ENCODE peak calls at places on chromosomes 11 and 22, in four cellular contexts. One of them, this sample, is unnamed.

GRCh38 chr11:34146411-34146810 is 41.0 kb downstream of the NAT10 start:
- DNase-seq in ovary: no peak
- DNase-seq in HCT116: no peak
- DNase-seq in stomach: no peak
- DNase-seq in this sample: no peak

GRCh38 chr11:76491644-76492043 is 46.8 kb downstream of the EMSY start:
- DNase-seq in ovary: no peak
- DNase-seq in HCT116: no peak
- DNase-seq in stomach: no peak
- DNase-seq in this sample: no peak

GRCh38 chr11:13015753-13016152 is 6.6 kb downstream of the RASSF10 start:
- DNase-seq in ovary: no peak
- DNase-seq in HCT116: no peak
- DNase-seq in stomach: no peak
- DNase-seq in this sample: no peak

GRCh38 chr22:36470994-36471331 is 10.5 kb downstream of the TXN2 start:
- DNase-seq in ovary: no peak
- DNase-seq in HCT116: no peak
- DNase-seq in stomach: no peak
- DNase-seq in this sample: no peak

GRCh38 chr11:130063398-130063797 is 6.3 kb upstream of the APLP2 start:
- DNase-seq in ovary: no peak
- DNase-seq in HCT116: no peak
- DNase-seq in stomach: no peak
- DNase-seq in this sample: no peak

GRCh38 chr11:3231851-3232744 is at the start of gene MRGPRE:
- DNase-seq in ovary: no peak
- DNase-seq in HCT116: no peak
- DNase-seq in stomach: no peak
- DNase-seq in this sample: peak

GRCh38 chr22:28855355-28856094 is 27.8 kb upstream of the ZNRF3 start:
- DNase-seq in ovary: peak
- DNase-seq in HCT116: peak
- DNase-seq in stomach: peak
- DNase-seq in this sample: peak

GRCh38 chr11:61904539-61905048 is 12.8 kb downstream of the RAB3IL1 start:
- DNase-seq in ovary: no peak
- DNase-seq in HCT116: no peak
- DNase-seq in stomach: peak
- DNase-seq in this sample: peak

GRCh38 chr11:69821511-69822040 is 2.4 kb upstream of the FGF3 start:
- DNase-seq in ovary: no peak
- DNase-seq in HCT116: no peak
- DNase-seq in stomach: no peak
- DNase-seq in this sample: no peak

GRCh38 chr11:102709211-102709980 is 3.8 kb upstream of the MMP27 start:
- DNase-seq in ovary: no peak
- DNase-seq in HCT116: no peak
- DNase-seq in stomach: no peak
- DNase-seq in this sample: no peak

GRCh38 chr11:66172146-66172545 is 96.3 kb upstream of the RAB1B start:
- DNase-seq in ovary: no peak
- DNase-seq in HCT116: peak
- DNase-seq in stomach: no peak
- DNase-seq in this sample: peak

GRCh38 chr11:95084509-95084908 is 5.1 kb upstream of the ENDOD1 start:
- DNase-seq in ovary: no peak
- DNase-seq in HCT116: no peak
- DNase-seq in stomach: no peak
- DNase-seq in this sample: peak

GRCh38 chr22:48899523-48900326 is 927.9 kb downstream of the BRD1 start:
- DNase-seq in ovary: no peak
- DNase-seq in HCT116: no peak
- DNase-seq in stomach: no peak
- DNase-seq in this sample: no peak

GRCh38 chr11:107453594-107454286 is 3.9 kb downstream of the CWF19L2 start:
- DNase-seq in ovary: no peak
- DNase-seq in HCT116: no peak
- DNase-seq in stomach: no peak
- DNase-seq in this sample: no peak

GRCh38 chr11:107457205-107457557 is 444 bp downstream of the CWF19L2 start:
- DNase-seq in ovary: no peak
- DNase-seq in HCT116: no peak
- DNase-seq in stomach: no peak
- DNase-seq in this sample: no peak

DNA sequence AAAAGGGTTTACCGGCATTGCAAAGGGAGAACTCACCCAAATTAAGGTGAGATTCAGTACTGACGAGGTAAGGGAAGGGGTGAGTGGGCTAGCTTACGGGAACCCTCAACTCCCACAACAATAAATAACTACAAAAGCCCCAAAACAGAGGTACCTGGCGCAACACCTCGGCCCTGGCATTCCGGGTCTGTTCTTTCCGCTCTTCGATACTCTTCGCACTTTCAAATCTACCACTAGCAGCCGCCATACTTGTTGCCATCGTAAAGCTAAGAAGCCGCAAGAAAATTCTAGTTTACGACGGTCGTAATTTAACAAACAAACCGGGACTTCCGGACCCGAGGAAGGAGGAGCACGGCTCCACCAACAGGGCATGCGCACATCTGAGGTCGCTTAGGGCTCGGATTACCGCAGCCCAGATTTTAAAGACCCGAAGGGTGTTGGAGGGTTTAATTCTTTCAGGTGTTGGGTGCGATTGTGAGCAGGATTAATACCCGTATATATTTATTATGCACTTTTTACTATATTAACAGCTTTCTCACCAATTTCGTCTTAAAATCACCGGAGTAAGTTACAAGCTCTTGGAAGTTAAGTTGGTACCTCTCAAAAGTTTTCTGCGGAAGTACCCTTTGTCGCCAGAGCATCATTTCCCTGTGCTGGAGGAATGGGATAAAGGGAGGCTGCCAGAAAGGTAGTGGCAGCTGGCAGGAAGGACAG is at the start of gene CWF19L2:
- DNase-seq in ovary: peak
- DNase-seq in HCT116: peak
- DNase-seq in stomach: peak
- DNase-seq in this sample: peak
- TF ChIP-seq POLR2A in ovary: peak
- TF ChIP-seq POLR2A in HCT116: peak
- TF ChIP-seq POLR2A in stomach: no peak
- TF ChIP-seq POLR2A in this sample: no peak

GRCh38 chr11:108871152-108871551 is 206.3 kb downstream of the DDX10 start:
- DNase-seq in ovary: peak
- DNase-seq in HCT116: no peak
- DNase-seq in stomach: no peak
- DNase-seq in this sample: peak
- TF ChIP-seq CTCF in ovary: peak
- TF ChIP-seq CTCF in HCT116: peak
- TF ChIP-seq CTCF in stomach: no peak
- TF ChIP-seq CTCF in this sample: peak

GRCh38 chr11:32874144-32874543 is 18.5 kb upstream of the QSER1 start:
- DNase-seq in ovary: no peak
- DNase-seq in HCT116: no peak
- DNase-seq in stomach: no peak
- DNase-seq in this sample: no peak

DNA sequence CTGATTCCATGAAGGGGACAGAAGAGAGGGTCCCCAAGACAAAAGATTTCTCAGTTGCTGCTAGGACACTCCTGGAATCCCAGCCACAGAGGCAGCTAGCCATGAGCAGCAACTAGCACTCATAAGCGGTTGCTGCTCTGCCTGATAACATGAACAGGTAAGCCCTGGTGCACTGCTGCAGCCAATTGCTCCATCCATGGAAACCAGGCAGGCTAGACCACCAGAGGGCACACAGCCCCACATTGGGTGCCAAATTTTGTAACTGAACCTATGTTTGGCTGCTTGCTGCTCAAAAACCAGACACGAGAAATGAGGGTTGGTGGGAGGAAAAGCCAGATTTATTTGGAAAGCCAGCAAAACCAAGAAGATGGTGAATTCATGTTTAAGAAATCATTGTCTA is 21.9 kb upstream of the QSER1 start:
- DNase-seq in ovary: no peak
- DNase-seq in HCT116: no peak
- DNase-seq in stomach: no peak
- DNase-seq in this sample: peak
- TF ChIP-seq POLR2A in ovary: no peak
- TF ChIP-seq POLR2A in HCT116: no peak
- TF ChIP-seq POLR2A in stomach: no peak
- TF ChIP-seq POLR2A in this sample: no peak

GRCh38 chr22:31036671-31037550 is 44.2 kb upstream of the SMTN start:
- DNase-seq in ovary: peak
- DNase-seq in HCT116: no peak
- DNase-seq in stomach: no peak
- DNase-seq in this sample: no peak
- TF ChIP-seq CTCF in ovary: no peak
- TF ChIP-seq CTCF in HCT116: no peak
- TF ChIP-seq CTCF in stomach: no peak
- TF ChIP-seq CTCF in this sample: no peak

DNA sequence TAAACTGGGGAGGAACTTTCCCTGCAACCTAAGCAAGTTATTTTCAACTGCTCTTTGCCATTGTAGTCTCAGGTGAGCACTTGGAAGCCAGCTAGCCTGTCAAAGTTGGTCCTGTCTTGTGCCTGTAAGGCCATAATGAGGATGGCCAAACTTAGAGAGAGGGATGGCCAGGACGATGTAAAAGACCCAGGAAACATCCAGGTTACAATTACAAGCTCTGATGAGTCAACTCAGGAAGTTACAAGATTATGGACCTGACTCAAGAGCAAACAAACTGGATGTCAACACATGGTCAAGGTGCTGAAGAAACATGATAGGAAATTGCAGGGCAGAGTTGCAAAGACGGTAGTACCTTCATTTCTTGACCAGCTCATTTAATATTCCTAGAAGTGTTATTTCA is 1.6 kb downstream of the GTPBP1 start:
- DNase-seq in ovary: no peak
- DNase-seq in HCT116: no peak
- DNase-seq in stomach: no peak
- DNase-seq in this sample: no peak
- TF ChIP-seq POLR2A in ovary: no peak
- TF ChIP-seq POLR2A in HCT116: no peak
- TF ChIP-seq POLR2A in stomach: no peak
- TF ChIP-seq POLR2A in this sample: no peak